ENCODE peak calls at places on chromosome 12, in six cellular contexts. One of them, this sample, is unnamed. For H3K36me3, the result is how much of the 10 kb centered on the place peaks cover.

GRCh38 chr12:28622416-28622815 is 432.2 kb downstream of the CCDC91 start:
- DNase-seq in thyroid gland: no peak
- DNase-seq in left ventricle myocardium inferior: no peak
- DNase-seq in keratinocyte: no peak
- DNase-seq in CD8-positive, alpha-beta memory T cell: no peak
- DNase-seq in right lobe of liver: no peak
- DNase-seq in this sample: peak

GRCh38 chr12:52280796-52281560 is 6.5 kb downstream of the KRT86 start:
- DNase-seq in thyroid gland: peak
- DNase-seq in left ventricle myocardium inferior: peak
- DNase-seq in keratinocyte: peak
- DNase-seq in right lobe of liver: no peak
- DNase-seq in CD8-positive, alpha-beta memory T cell: no peak
- DNase-seq in this sample: peak

GRCh38 chr12:105083551-105084105 is 630 bp downstream of the ALDH1L2 start:
- DNase-seq in keratinocyte: no peak
- DNase-seq in left ventricle myocardium inferior: peak
- DNase-seq in CD8-positive, alpha-beta memory T cell: no peak
- DNase-seq in right lobe of liver: peak
- DNase-seq in thyroid gland: peak
- DNase-seq in this sample: peak

GRCh38 chr12:2637371-2637770 is 157.4 kb upstream of the FKBP4 start:
- DNase-seq in thyroid gland: no peak
- DNase-seq in CD8-positive, alpha-beta memory T cell: no peak
- DNase-seq in keratinocyte: no peak
- DNase-seq in left ventricle myocardium inferior: no peak
- DNase-seq in right lobe of liver: no peak
- DNase-seq in this sample: no peak

GRCh38 chr12:49377386-49377785 is 10.1 kb downstream of the SPATS2 start:
- DNase-seq in CD8-positive, alpha-beta memory T cell: no peak
- DNase-seq in keratinocyte: no peak
- DNase-seq in right lobe of liver: no peak
- DNase-seq in thyroid gland: no peak
- DNase-seq in left ventricle myocardium inferior: no peak
- DNase-seq in this sample: no peak

GRCh38 chr12:132279184-132279889 is 50.1 kb downstream of the GALNT9 start:
- DNase-seq in CD8-positive, alpha-beta memory T cell: no peak
- DNase-seq in left ventricle myocardium inferior: peak
- DNase-seq in thyroid gland: no peak
- DNase-seq in right lobe of liver: no peak
- DNase-seq in keratinocyte: no peak
- DNase-seq in this sample: no peak

GRCh38 chr12:15721716-15722115 is 67.5 kb downstream of the EPS8 start:
- DNase-seq in left ventricle myocardium inferior: no peak
- DNase-seq in keratinocyte: no peak
- DNase-seq in thyroid gland: no peak
- DNase-seq in right lobe of liver: no peak
- DNase-seq in CD8-positive, alpha-beta memory T cell: no peak
- DNase-seq in this sample: no peak

GRCh38 chr12:93877446-93877845 is 200.3 kb downstream of the CRADD start:
- DNase-seq in CD8-positive, alpha-beta memory T cell: no peak
- DNase-seq in right lobe of liver: no peak
- DNase-seq in left ventricle myocardium inferior: no peak
- DNase-seq in thyroid gland: peak
- DNase-seq in keratinocyte: no peak
- DNase-seq in this sample: no peak

GRCh38 chr12:110940296-110940695 is 19.9 kb upstream of the MYL2 start:
- DNase-seq in keratinocyte: no peak
- DNase-seq in right lobe of liver: no peak
- DNase-seq in CD8-positive, alpha-beta memory T cell: no peak
- DNase-seq in thyroid gland: no peak
- DNase-seq in left ventricle myocardium inferior: no peak
- DNase-seq in this sample: no peak

GRCh38 chr12:29207120-29207519 is 58.0 kb downstream of the FAR2 start:
- DNase-seq in right lobe of liver: no peak
- DNase-seq in left ventricle myocardium inferior: no peak
- DNase-seq in CD8-positive, alpha-beta memory T cell: no peak
- DNase-seq in keratinocyte: no peak
- DNase-seq in thyroid gland: no peak
- DNase-seq in this sample: no peak

GRCh38 chr12:69240625-69240984 is 1.2 kb downstream of the CPSF6 start:
- DNase-seq in thyroid gland: no peak
- DNase-seq in left ventricle myocardium inferior: no peak
- DNase-seq in CD8-positive, alpha-beta memory T cell: peak
- DNase-seq in keratinocyte: no peak
- DNase-seq in right lobe of liver: no peak
- DNase-seq in this sample: no peak

DNA sequence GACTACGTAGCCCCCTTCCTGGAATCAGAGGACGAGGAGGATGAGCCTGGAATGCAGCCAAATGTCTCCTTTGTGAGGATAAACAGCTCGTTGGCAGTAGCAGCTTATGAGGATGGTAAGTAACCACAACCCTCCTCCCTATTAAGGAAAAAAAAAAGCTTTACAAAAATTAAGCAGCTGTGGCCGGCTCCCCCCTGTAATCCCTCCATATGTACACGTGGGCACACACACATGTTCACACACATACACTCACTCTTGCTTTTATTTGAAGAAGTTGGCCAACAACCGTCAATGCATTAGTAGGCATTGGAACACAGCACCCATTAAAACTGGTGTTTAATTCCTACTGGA is 54.0 kb downstream of the FBXW8 start:
- DNase-seq in keratinocyte: no peak
- DNase-seq in left ventricle myocardium inferior: no peak
- DNase-seq in thyroid gland: no peak
- DNase-seq in CD8-positive, alpha-beta memory T cell: no peak
- DNase-seq in right lobe of liver: no peak
- DNase-seq in this sample: peak
- H3K36me3 ChIP-seq in keratinocyte: under half
- H3K36me3 ChIP-seq in left ventricle myocardium inferior: under half
- H3K36me3 ChIP-seq in thyroid gland: under half
- H3K36me3 ChIP-seq in CD8-positive, alpha-beta memory T cell: under half
- H3K36me3 ChIP-seq in right lobe of liver: under half
- H3K36me3 ChIP-seq in this sample: under half

GRCh38 chr12:121004253-121004815 is 12.0 kb downstream of the C12orf43 start:
- DNase-seq in thyroid gland: no peak
- DNase-seq in right lobe of liver: no peak
- DNase-seq in left ventricle myocardium inferior: no peak
- DNase-seq in CD8-positive, alpha-beta memory T cell: no peak
- DNase-seq in keratinocyte: no peak
- DNase-seq in this sample: no peak
- H3K4me3 ChIP-seq in thyroid gland: no peak
- H3K4me3 ChIP-seq in right lobe of liver: no peak
- H3K4me3 ChIP-seq in left ventricle myocardium inferior: no peak
- H3K4me3 ChIP-seq in CD8-positive, alpha-beta memory T cell: no peak
- H3K4me3 ChIP-seq in keratinocyte: no peak
- H3K4me3 ChIP-seq in this sample: no peak

DNA sequence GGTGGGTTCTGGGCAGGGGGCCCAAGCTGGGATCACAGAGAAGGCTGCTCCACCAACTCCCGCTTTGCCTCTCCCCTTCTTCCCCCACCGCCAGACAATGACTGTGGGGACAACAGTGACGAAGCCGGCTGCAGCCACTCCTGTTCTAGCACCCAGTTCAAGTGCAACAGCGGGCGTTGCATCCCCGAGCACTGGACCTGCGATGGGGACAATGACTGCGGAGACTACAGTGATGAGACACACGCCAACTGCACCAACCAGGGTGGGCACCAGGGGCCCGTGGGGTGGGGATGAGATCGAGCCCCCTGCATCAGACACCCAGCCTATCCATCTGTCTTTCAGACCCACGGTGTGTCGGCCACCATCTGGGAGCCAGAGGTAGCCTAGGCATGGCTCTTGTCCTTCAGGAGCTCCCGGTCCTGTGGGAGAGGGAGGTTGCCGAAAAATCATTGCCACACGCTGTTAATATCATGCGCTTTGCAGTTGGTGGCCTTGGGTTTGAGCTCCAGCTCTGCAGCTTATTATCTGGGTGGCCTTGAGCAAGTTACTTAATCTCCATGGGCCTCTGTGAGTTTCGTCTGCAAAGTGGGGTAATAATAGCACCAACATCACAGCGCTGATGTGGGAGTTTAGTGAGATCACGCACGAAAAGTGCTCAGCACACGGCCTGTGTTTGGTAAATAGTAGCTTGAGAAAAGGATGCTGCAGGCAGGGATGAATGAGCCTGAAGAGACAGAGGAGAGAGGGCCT is 21.8 kb upstream of the LRP1-AS start:
- DNase-seq in thyroid gland: no peak
- DNase-seq in right lobe of liver: no peak
- DNase-seq in CD8-positive, alpha-beta memory T cell: no peak
- DNase-seq in left ventricle myocardium inferior: no peak
- DNase-seq in keratinocyte: no peak
- DNase-seq in this sample: no peak
- H3K36me3 ChIP-seq in thyroid gland: under half
- H3K36me3 ChIP-seq in right lobe of liver: under half
- H3K36me3 ChIP-seq in CD8-positive, alpha-beta memory T cell: under half
- H3K36me3 ChIP-seq in left ventricle myocardium inferior: half or more
- H3K36me3 ChIP-seq in keratinocyte: under half
- H3K36me3 ChIP-seq in this sample: half or more

GRCh38 chr12:3882396-3882795 is 9.2 kb upstream of the PARP11 start:
- DNase-seq in thyroid gland: no peak
- DNase-seq in left ventricle myocardium inferior: no peak
- DNase-seq in CD8-positive, alpha-beta memory T cell: no peak
- DNase-seq in keratinocyte: no peak
- DNase-seq in right lobe of liver: no peak
- DNase-seq in this sample: no peak

GRCh38 chr12:3882896-3883564 is 9.8 kb upstream of the PARP11 start:
- DNase-seq in left ventricle myocardium inferior: no peak
- DNase-seq in CD8-positive, alpha-beta memory T cell: no peak
- DNase-seq in right lobe of liver: no peak
- DNase-seq in keratinocyte: no peak
- DNase-seq in thyroid gland: no peak
- DNase-seq in this sample: no peak

GRCh38 chr12:3884671-3885070 is 11.5 kb upstream of the PARP11 start:
- DNase-seq in thyroid gland: no peak
- DNase-seq in keratinocyte: no peak
- DNase-seq in left ventricle myocardium inferior: no peak
- DNase-seq in right lobe of liver: no peak
- DNase-seq in CD8-positive, alpha-beta memory T cell: no peak
- DNase-seq in this sample: no peak

GRCh38 chr12:3888654-3889053 is 15.5 kb upstream of the PARP11 start:
- DNase-seq in thyroid gland: no peak
- DNase-seq in left ventricle myocardium inferior: no peak
- DNase-seq in CD8-positive, alpha-beta memory T cell: no peak
- DNase-seq in right lobe of liver: no peak
- DNase-seq in keratinocyte: no peak
- DNase-seq in this sample: no peak

DNA sequence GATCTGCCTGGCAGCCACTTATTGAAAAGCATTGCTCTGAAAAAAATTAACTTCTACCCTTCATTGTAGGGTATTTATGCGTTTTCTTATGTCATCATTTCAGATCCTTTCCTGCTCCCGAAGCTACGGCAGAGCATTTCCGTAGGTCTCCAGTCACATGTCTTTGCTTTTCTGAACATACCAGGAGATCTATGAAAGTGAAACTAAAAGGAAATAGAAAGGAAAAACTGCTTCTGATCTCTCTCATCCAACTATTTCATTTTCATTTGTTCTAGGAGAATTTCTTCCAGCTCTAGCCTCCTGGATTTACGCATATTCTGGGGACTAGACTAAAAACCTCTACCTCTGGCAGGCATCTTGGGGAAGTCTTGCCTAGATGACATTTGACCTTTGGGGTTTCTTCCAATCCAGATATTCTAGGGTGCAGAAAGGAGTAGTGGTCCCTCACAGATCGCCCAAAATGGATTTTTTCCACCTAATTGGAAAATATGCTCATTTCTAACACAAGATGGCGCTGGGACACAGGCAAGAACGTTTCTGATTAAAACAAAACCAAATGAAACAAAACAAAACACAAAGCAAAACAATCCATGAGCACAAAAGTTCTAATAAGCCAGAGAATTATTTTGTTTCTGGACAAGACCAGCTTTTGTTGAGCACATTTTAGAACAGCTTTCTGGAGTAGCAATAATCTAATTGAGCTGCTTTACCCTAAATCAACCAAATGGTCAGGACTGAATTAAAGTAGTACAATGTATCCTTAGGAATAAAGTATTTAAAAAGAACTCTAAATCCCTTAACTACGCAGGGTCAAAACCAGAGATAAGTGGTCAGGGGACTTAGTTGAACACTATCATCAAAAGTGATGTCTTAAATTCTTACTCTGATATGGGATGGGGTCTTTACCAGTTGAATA is 12.2 kb upstream of the PARP11 start:
- DNase-seq in CD8-positive, alpha-beta memory T cell: peak
- DNase-seq in right lobe of liver: no peak
- DNase-seq in thyroid gland: no peak
- DNase-seq in keratinocyte: no peak
- DNase-seq in left ventricle myocardium inferior: no peak
- DNase-seq in this sample: peak
- H3K4me3 ChIP-seq in CD8-positive, alpha-beta memory T cell: no peak
- H3K4me3 ChIP-seq in right lobe of liver: peak
- H3K4me3 ChIP-seq in thyroid gland: no peak
- H3K4me3 ChIP-seq in keratinocyte: no peak
- H3K4me3 ChIP-seq in left ventricle myocardium inferior: peak
- H3K4me3 ChIP-seq in this sample: peak

GRCh38 chr12:62313727-62314380 is 53.6 kb downstream of the USP15 start:
- DNase-seq in keratinocyte: no peak
- DNase-seq in left ventricle myocardium inferior: no peak
- DNase-seq in thyroid gland: no peak
- DNase-seq in right lobe of liver: no peak
- DNase-seq in CD8-positive, alpha-beta memory T cell: no peak
- DNase-seq in this sample: peak

GRCh38 chr12:62320054-62320453 is 59.9 kb downstream of the USP15 start:
- DNase-seq in right lobe of liver: no peak
- DNase-seq in CD8-positive, alpha-beta memory T cell: no peak
- DNase-seq in thyroid gland: no peak
- DNase-seq in left ventricle myocardium inferior: no peak
- DNase-seq in keratinocyte: no peak
- DNase-seq in this sample: peak

GRCh38 chr12:62319058-62319457 is 58.9 kb downstream of the USP15 start:
- DNase-seq in left ventricle myocardium inferior: no peak
- DNase-seq in thyroid gland: no peak
- DNase-seq in right lobe of liver: no peak
- DNase-seq in CD8-positive, alpha-beta memory T cell: no peak
- DNase-seq in keratinocyte: no peak
- DNase-seq in this sample: peak

GRCh38 chr12:62317017-62317416 is 56.8 kb downstream of the USP15 start:
- DNase-seq in keratinocyte: no peak
- DNase-seq in CD8-positive, alpha-beta memory T cell: no peak
- DNase-seq in right lobe of liver: no peak
- DNase-seq in left ventricle myocardium inferior: no peak
- DNase-seq in thyroid gland: no peak
- DNase-seq in this sample: peak
- H3K36me3 ChIP-seq in keratinocyte: under half
- H3K36me3 ChIP-seq in CD8-positive, alpha-beta memory T cell: under half
- H3K36me3 ChIP-seq in right lobe of liver: under half
- H3K36me3 ChIP-seq in left ventricle myocardium inferior: under half
- H3K36me3 ChIP-seq in thyroid gland: under half
- H3K36me3 ChIP-seq in this sample: under half

GRCh38 chr12:102063066-102063465 is 1.3 kb upstream of the WASHC3 start:
- DNase-seq in left ventricle myocardium inferior: no peak
- DNase-seq in CD8-positive, alpha-beta memory T cell: no peak
- DNase-seq in thyroid gland: no peak
- DNase-seq in keratinocyte: no peak
- DNase-seq in right lobe of liver: no peak
- DNase-seq in this sample: no peak
- H3K4me3 ChIP-seq in left ventricle myocardium inferior: no peak
- H3K4me3 ChIP-seq in CD8-positive, alpha-beta memory T cell: no peak
- H3K4me3 ChIP-seq in thyroid gland: no peak
- H3K4me3 ChIP-seq in keratinocyte: no peak
- H3K4me3 ChIP-seq in right lobe of liver: no peak
- H3K4me3 ChIP-seq in this sample: no peak

This sample was measured in SJSA1.